ENCODE peak calls at places on chromosomes 16 and 17, in five cellular contexts. D is GM18507, U is SHP77 treated with DMSO at 0.1 percent for 48 hours, Q is heart left ventricle, X is NCI-H1436 treated with DMSO at 0.1 percent for 48 hours. G is an unnamed sample.

GRCh38 chr16:8673611-8674412 is 605 bp upstream of the ABAT start:
- DNase-seq in X (no peak), D (no peak), Q (no peak), U (no peak), G (no peak)

GRCh38 chr17:40303009-40303657 is 5.8 kb upstream of the RARA start:
- DNase-seq in X (peak), Q (no peak), U (no peak), D (no peak), G (peak)

GRCh38 chr16:81668243-81669097 is 110.6 kb upstream of the PLCG2 start:
- DNase-seq in D (no peak), X (no peak), U (no peak), Q (no peak), G (peak)

GRCh38 chr17:52524238-52524637 is 365.7 kb upstream of the CA10 start:
- DNase-seq in D (no peak), U (no peak), X (no peak), Q (no peak), G (no peak)

GRCh38 chr17:76812248-76812647 is 56.0 kb upstream of the MGAT5B start:
- DNase-seq in Q (no peak), U (no peak), X (no peak), D (no peak), G (no peak)

GRCh38 chr17:7408341-7408740 is 696 bp downstream of the NLGN2 start:
- DNase-seq in D (no peak), X (no peak), Q (no peak), U (no peak), G (no peak)

GRCh38 chr16:2816751-2817495 is at the start of gene PRSS21:
- DNase-seq in Q (no peak), D (no peak), X (no peak), U (no peak), G (no peak)

GRCh38 chr16:75188832-75189477 is 18.0 kb downstream of the CTRB2 start:
- DNase-seq in U (no peak), D (no peak), Q (no peak), X (no peak), G (no peak)

GRCh38 chr16:30183961-30184429 is 593 bp downstream of the CORO1A start:
- DNase-seq in Q (peak), D (peak), U (no peak), X (no peak), G (no peak)

GRCh38 chr17:32723310-32723955 is 153.5 kb downstream of the MYO1D start:
- DNase-seq in Q (peak), U (no peak), X (no peak), D (no peak), G (no peak)

GRCh38 chr17:2241823-2242222 is 61.8 kb downstream of the SMG6 start:
- DNase-seq in X (no peak), D (no peak), U (no peak), Q (peak), G (no peak)

GRCh38 chr17:40322417-40323315 is 13.7 kb downstream of the RARA start:
- DNase-seq in X (no peak), Q (peak), D (peak), U (no peak), G (peak)

GRCh38 chr17:62906881-62907280 is 59.2 kb upstream of the TANC2 start:
- DNase-seq in D (no peak), X (no peak), Q (no peak), U (no peak), G (no peak)

GRCh38 chr17:41190328-41190727 is 641 bp downstream of the KRTAP9-1 start:
- DNase-seq in X (no peak), D (no peak), U (no peak), Q (no peak), G (no peak)

GRCh38 chr16:66432429-66432828 is 5.3 kb downstream of the BEAN1 start:
- DNase-seq in U (no peak), D (no peak), Q (no peak), X (no peak), G (no peak)

GRCh38 chr16:66925322-66925840 is at the start of gene RRAD:
- DNase-seq in X (no peak), D (no peak), Q (peak), U (no peak), G (no peak)

GRCh38 chr16:5382484-5382883 is 284.9 kb upstream of the EEF2KMT start:
- DNase-seq in U (no peak), Q (no peak), X (no peak), D (no peak), G (no peak)

GRCh38 chr17:14427914-14428639 is 127.2 kb downstream of the HS3ST3B1 start:
- DNase-seq in Q (no peak), U (no peak), X (no peak), D (peak), G (no peak)

GRCh38 chr17:43823350-43824084 is 9.4 kb downstream of the MPP3 start:
- DNase-seq in U (no peak), X (no peak), D (no peak), Q (peak), G (no peak)

GRCh38 chr16:21710938-21711337 is 47.2 kb downstream of the OTOA start:
- DNase-seq in Q (no peak), X (no peak), D (no peak), U (no peak), G (no peak)

GRCh38 chr17:73549841-73550430 is 94.3 kb downstream of the SDK2 start:
- DNase-seq in U (no peak), D (no peak), Q (no peak), X (no peak), G (peak)

GRCh38 chr16:50765866-50766265 is 24.0 kb downstream of the CYLD start:
- DNase-seq in U (no peak), X (no peak), D (no peak), Q (no peak), G (no peak)

GRCh38 chr17:29393451-29393850 is 3.3 kb downstream of the TAOK1 start:
- DNase-seq in U (no peak), Q (no peak), X (no peak), D (no peak), G (no peak)

GRCh38 chr16:85645021-85645589 is 32.0 kb downstream of the GSE1 start:
- DNase-seq in D (no peak), Q (no peak), X (no peak), U (no peak), G (no peak)

GRCh38 chr16:81616321-81617020 is 162.6 kb upstream of the PLCG2 start:
- DNase-seq in U (no peak), Q (peak), X (no peak), D (peak), G (peak)

GRCh38 chr17:67151717-67152116 is 93.3 kb downstream of the HELZ start:
- DNase-seq in U (no peak), D (no peak), Q (no peak), X (no peak), G (no peak)

GRCh38 chr16:87895641-87896141 is 26.4 kb upstream of the SLC7A5 start:
- DNase-seq in U (no peak), Q (no peak), D (peak), X (no peak), G (no peak)

GRCh38 chr16:66549284-66550131 is at the start of gene TK2:
- DNase-seq in Q (peak), U (no peak), D (no peak), X (no peak), G (no peak)

GRCh38 chr16:69918241-69918640 is 32.9 kb upstream of the CLEC18A start:
- DNase-seq in X (no peak), Q (no peak), U (no peak), D (no peak), G (no peak)